ENCODE peak calls at places on chromosomes 6 and 20, in nine cellular contexts. C is body of pancreas, W is sigmoid colon, G is H54, L is H1, T is esophagus squamous epithelium, V is A549, E is IMR-90, J is breast epithelium. N is an unnamed sample.

GRCh38 chr20:3119044-3119443 is 34.5 kb upstream of the AVP start:
- DNase-seq in L (no peak), G (no peak), E (no peak), T (no peak), V (no peak), C (no peak), W (no peak), J (no peak), N (no peak)

GRCh38 chr6:53327017-53327395 is 21.7 kb downstream of the ELOVL5 start:
- DNase-seq in T (no peak), L (no peak), G (no peak), V (no peak), J (no peak), C (no peak), W (no peak), E (peak), N (peak)

GRCh38 chr20:58237318-58238182 is 9.1 kb upstream of the ANKRD60 start:
- DNase-seq in J (no peak), G (peak), E (peak), C (no peak), V (no peak), L (no peak), T (no peak), W (no peak), N (no peak)

GRCh38 chr6:50936277-50936681 is 117.6 kb downstream of the TFAP2B start:
- DNase-seq in G (no peak), J (peak), T (no peak), V (no peak), E (no peak), L (no peak), W (no peak), C (no peak), N (no peak)

GRCh38 chr6:125884656-125885055 is 71.9 kb upstream of the HINT3 start:
- DNase-seq in L (no peak), J (no peak), T (no peak), G (no peak), V (no peak), C (no peak), E (no peak), W (no peak), N (no peak)

GRCh38 chr6:152185158-152185574 is 377.7 kb downstream of the ESR1 start:
- DNase-seq in G (no peak), C (no peak), J (no peak), V (no peak), T (no peak), E (no peak), W (no peak), L (no peak), N (no peak)

GRCh38 chr6:157763894-157764345 is 59.1 kb upstream of the SNX9 start:
- DNase-seq in L (no peak), J (no peak), E (no peak), T (no peak), C (no peak), V (no peak), W (no peak), G (no peak), N (no peak)

GRCh38 chr6:137589067-137589848 is 95.1 kb upstream of the OLIG3 start:
- DNase-seq in C (peak), W (no peak), J (peak), E (peak), T (no peak), V (peak), G (peak), L (peak), N (peak)

GRCh38 chr6:146260886-146261285 is 232.0 kb downstream of the GRM1 start:
- DNase-seq in L (no peak), J (no peak), T (no peak), W (no peak), V (no peak), G (no peak), E (no peak), C (no peak), N (no peak)

GRCh38 chr6:111222341-111222740 is 135.0 kb downstream of the SLC16A10 start:
- DNase-seq in E (no peak), W (no peak), J (no peak), V (no peak), G (no peak), C (no peak), T (no peak), L (no peak), N (no peak)

DNA sequence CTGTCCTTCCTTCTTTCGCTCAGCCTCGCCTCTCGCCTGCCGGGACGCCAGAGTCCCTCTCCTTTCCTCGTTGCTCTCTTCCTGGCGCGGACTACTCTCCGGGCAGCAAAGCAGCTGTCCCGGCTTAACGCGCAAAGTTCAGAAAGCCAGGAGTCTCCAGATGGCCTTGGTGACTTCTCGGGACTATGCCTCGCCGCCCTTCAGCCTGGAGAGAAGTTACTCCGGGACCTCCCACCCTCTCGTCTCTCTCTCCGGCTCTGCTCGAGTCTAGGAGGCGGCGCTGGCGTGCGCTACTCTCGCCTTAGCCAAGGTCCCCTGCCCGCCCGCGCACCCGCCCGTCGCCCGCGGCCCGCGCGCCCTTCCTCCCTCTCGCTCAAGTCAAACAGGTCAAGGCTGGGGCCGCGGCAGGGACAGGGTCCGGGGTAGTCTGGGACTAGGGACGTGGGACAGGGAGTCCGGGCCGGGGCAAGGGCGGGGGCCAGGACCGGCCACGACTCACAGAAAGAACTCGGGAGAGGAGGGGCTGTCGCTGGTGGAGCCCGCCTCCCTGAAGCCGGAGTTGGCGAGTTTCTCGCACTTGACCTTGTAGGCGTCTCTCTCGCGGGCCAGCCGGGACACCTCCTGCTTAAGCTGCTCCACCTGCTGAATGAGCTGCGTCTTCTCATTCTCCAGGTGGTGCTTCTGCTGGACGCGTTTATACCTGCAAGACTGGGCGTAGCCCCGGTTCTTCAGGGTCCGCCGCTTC is 1.5 kb downstream of the MAFB start:
- DNase-seq in L (peak), T (no peak), J (peak), C (peak), W (no peak), G (no peak), E (no peak), V (no peak), N (peak)
- TF ChIP-seq POLR2A in L (no peak), T (no peak), J (no peak), C (peak), W (no peak), G (no peak), E (no peak), V (no peak), N (no peak)

GRCh38 chr6:143745160-143746133 is 67.7 kb downstream of the PHACTR2 start:
- DNase-seq in L (no peak), G (no peak), C (peak), W (no peak), E (peak), V (peak), T (no peak), J (no peak), N (no peak)

GRCh38 chr6:143744593-143745151 is 66.9 kb downstream of the PHACTR2 start:
- DNase-seq in T (no peak), W (no peak), V (peak), C (peak), E (peak), J (no peak), G (no peak), L (no peak), N (no peak)

GRCh38 chr6:143743256-143744166 is 65.7 kb downstream of the PHACTR2 start:
- DNase-seq in W (peak), L (no peak), J (no peak), E (peak), G (no peak), T (no peak), C (no peak), V (no peak), N (no peak)

GRCh38 chr6:143747347-143747842 is 69.6 kb downstream of the PHACTR2 start:
- DNase-seq in G (no peak), T (no peak), E (no peak), L (no peak), C (peak), W (no peak), V (no peak), J (no peak), N (peak)

GRCh38 chr6:143746202-143747119 is 68.7 kb downstream of the PHACTR2 start:
- DNase-seq in W (no peak), T (no peak), E (no peak), G (no peak), L (peak), V (no peak), J (no peak), C (peak), N (no peak)
- TF ChIP-seq POLR2A in W (no peak), T (no peak), E (no peak), G (no peak), L (peak), V (no peak), J (no peak), C (no peak), N (no peak)

DNA sequence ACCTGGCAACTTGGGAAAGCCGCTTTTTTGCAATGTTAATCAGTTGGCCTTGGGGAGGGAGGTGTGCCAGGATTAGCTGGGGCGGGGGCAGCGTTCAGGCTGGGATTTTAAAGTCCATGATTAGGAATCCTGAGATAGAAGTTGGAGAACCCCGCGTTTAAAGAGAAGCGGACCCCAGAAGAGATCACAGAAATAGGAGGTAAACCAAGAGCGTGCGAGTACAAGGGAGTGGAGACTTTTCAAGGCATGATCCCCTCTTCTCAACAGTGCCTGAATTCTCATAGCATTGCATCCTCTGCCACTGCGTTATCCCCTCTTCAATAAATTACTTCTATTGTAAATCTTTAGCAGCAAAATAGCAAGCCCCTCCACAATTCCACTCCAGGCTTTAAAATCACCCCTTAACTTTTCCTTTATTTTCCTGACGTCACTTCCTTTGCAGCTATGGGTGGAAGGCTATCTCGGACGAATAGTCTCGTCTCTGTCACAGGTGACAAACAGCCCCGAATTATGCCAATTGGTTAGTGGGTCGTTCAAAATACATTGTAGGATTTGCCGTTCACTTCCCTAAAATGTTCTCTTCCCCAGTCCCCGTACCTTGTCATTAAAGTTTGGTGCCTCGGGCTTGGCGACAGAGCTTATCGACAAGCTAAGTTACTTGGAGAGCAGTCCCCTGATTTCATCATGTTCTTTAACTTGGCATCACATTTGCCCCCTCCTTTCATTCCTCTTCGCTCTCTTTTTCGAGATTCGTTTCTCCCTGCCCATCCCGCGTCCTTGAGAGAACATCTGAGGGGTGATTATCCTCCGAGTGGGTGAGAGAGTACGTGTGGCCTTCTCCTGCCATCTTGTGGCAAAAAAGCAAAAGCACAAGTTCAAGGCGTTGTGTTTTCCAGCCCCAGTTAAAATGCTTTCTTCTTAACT is 17.1 kb downstream of the OR2B2 start:
- DNase-seq in E (peak), V (peak), L (no peak), W (peak), T (no peak), C (peak), G (no peak), J (peak), N (peak)
- TF ChIP-seq POLR2A in E (no peak), V (no peak), L (peak), W (no peak), T (peak), C (peak), G (no peak), J (peak), N (peak)

DNA sequence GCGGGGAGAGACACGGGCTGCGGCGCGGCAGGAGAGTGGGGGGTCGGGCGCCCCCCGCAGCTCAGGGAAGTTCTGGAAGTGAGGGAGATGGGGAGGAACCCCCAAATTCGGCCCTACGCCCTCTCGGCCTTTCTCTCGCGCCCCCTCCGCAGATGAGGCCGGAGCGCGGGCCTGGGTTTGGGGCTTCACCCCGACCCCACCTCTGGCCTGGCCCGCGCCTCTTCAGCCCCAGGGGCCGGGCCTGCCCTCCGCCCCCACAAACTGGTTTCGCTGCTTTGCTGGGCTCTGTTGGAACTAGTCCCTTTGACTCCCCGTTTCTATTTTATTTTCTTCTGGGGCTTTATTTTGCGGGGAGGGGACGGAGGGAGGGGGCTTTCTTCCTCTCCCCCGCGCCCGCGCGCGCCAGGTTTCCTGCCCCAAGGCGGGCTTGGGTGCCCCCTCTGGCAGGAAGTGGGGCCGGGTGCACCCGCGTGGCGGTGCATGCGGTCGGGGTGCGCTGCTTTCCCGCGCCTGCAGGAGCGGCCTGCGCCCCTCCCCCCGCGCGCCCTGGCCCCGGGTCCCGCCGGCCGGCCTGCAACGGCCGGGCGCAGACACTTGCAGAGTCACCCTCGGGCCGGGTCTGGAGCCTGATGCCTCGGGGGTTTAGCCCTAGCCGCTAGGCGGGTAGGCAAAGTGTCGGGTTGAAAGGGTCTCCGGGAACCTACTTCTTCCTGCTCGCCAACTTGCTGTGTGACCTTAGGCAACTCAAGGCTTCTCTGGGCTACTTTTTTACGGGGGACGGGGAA is 1.2 kb downstream of the HMGA1 start:
- DNase-seq in L (peak), G (peak), C (no peak), J (no peak), E (peak), W (peak), V (peak), T (no peak), N (peak)
- TF ChIP-seq POLR2A in L (no peak), G (no peak), C (no peak), J (no peak), E (peak), W (no peak), V (no peak), T (no peak), N (peak)

DNA sequence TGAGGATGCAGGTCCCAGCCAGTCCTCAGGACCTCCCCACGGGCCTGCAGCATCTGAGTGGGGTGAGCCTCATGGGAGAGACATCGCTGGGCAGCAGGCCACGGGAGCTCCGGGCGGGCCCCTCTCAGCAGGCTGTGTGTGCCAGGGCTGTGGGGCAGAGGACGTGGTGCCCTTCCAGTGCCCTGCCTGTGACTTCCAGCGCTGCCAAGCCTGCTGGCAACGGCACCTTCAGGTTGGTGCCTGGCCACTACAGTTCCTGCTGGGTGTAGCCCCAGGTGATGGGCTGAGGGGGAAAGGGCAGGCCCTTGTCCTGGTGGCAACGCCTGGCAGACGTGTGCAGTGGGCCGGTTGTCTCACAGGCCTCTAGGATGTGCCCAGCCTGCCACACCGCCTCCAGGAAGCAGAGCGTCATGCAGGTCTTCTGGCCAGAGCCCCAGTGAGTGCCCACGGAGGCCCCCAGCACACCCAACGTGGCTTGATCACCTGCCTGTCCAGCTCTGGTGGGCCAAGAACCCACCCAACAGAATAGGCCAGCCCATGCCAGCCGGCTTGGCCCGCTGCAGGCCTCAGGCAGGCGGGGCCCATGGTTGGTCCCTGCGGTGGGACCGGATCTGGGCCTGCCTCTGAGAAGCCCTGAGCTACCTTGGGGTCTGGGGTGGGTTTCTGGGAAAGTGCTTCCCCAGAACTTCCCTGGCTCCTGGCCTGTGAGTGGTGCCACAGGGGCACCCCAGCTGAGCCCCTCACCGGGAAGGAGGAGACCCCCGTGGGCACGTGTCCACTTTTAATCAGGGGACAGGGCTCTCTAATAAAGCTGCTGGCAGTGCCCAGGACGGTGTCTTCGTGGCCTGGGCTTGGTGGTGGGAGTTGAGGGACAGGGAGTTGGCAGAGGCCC is 787 bp upstream of the TNFRSF6B start:
- DNase-seq in V (no peak), J (no peak), T (no peak), C (no peak), E (no peak), L (no peak), W (peak), G (no peak), N (no peak)
- TF ChIP-seq POLR2A in V (no peak), J (no peak), T (no peak), C (no peak), E (no peak), L (no peak), W (no peak), G (no peak), N (no peak)

DNA sequence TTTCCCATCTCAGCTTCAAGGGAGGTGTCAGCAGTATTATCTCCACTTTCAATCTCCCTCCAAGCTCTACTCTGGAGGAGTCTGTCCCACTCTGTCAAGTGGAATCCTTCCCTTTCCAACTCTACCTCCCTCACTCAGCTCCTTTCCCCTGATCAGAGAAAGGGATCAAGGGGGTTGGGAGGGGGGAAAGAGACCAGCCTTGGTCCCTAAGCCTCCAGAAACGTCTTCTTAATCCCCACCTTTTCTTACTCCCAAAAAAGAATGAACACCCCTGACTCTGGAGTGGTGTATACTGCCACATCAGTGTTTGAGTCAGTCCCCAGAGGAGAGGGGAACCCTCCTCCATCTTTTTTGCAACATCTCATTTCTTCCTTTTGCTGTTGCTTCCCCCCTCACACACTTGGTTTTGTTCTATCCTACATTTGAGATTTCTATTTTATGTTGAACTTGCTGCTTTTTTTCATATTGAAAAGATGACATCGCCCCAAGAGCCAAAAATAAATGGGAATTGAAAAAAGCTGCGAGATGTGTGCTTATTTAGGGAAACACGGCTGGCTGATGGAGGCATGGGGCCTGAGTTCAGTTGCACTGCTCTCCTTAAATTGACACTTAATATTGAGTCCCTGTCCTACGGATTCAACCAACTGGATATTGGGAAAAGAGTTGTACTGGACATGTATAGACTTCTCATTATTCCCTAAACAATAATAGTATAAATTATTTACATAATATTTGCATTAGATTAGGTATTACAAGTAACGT is 4.9 kb downstream of the TUBB start:
- DNase-seq in L (no peak), E (peak), T (no peak), V (no peak), G (no peak), J (no peak), W (no peak), C (no peak), N (no peak)
- TF ChIP-seq POLR2A in L (no peak), E (peak), T (no peak), V (no peak), G (no peak), J (no peak), W (no peak), C (peak), N (peak)

GRCh38 chr20:63574156-63574828 is at the start of gene HELZ2:
- DNase-seq in L (peak), C (peak), W (peak), J (peak), T (no peak), E (peak), V (peak), G (peak), N (peak)
- TF ChIP-seq POLR2A in L (no peak), C (peak), W (no peak), J (no peak), T (no peak), E (peak), V (peak), G (peak), N (no peak)

DNA sequence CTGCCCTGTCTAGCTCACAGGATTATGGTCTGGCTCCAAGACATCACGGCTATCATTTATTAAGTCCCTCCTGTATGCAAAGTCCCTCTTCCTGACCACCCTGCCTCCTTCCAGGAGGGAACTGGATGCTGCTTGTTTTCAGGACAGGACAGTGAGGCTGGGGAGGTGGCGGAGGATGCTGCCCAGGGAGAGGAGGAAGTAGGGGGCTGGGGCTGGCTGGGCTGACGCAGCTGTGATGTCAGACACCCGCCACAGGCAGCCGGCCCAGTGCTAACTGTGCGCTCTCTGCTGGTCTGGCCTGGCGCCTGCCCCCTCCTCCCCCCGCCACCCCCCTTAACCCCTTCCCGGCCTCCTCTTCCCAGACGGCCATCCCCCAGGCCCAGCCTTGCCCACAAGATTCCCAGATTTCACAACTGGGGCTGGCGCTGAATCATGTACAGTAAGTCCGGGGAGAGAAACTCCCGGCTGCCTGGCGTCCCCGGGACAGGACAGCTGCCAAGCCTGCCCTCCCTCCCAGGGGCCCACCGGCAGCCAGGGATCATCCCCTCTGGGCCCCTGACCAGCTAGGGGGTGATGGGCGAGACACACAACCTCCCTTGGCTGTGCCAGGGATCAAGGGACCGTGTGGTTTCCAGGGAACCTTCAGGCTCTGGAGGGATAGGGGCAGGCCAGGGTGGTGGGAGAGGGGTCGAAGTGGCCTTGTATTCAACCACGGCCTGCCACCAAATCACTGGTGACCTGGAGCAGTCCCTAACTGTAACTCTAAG is 118.1 kb downstream of the CEBPB start:
- DNase-seq in L (no peak), W (peak), T (peak), J (peak), E (peak), C (peak), V (peak), G (peak), N (peak)
- TF ChIP-seq POLR2A in L (no peak), W (peak), T (no peak), J (peak), E (peak), C (peak), V (peak), G (peak), N (no peak)